ENCODE peak calls at places on chromosomes 12 and 14, in four cellular contexts. Q, P, I and C are unnamed samples.

GRCh38 chr12:117060927-117061300 is 38.3 kb downstream of the TESC start:
- DNase-seq in Q (no peak), I (no peak), P (no peak), C (no peak)

GRCh38 chr12:131087302-131087818 is 133.7 kb downstream of the ADGRD1 start:
- DNase-seq in I (peak; percentile 33), P (no peak), Q (peak; percentile 47), C (peak; percentile 80)

GRCh38 chr12:123908884-123909807 is 63.5 kb downstream of the CCDC92 start:
- DNase-seq in I (no peak), P (no peak), Q (no peak), C (no peak)

GRCh38 chr14:97697772-97698171 is 900.6 kb downstream of the VRK1 start:
- DNase-seq in Q (no peak), I (no peak), P (no peak), C (no peak)

GRCh38 chr12:55966408-55967281 is at the start of gene CDK2:
- DNase-seq in I (peak; percentile 80), Q (peak; percentile 95), P (peak; percentile 92), C (peak; percentile 93)

GRCh38 chr14:31962920-31963319 is 114.2 kb upstream of the ARHGAP5 start:
- DNase-seq in Q (no peak), I (no peak), P (no peak), C (no peak)

GRCh38 chr14:77036484-77037337 is 8.2 kb upstream of the IRF2BPL start:
- DNase-seq in I (no peak), P (no peak), Q (no peak), C (no peak)

GRCh38 chr12:51430196-51430895 is 5.7 kb downstream of the SLC4A8 start:
- DNase-seq in P (no peak), Q (no peak), I (no peak), C (no peak)

GRCh38 chr12:122159879-122160278 is 14.1 kb downstream of the IL31 start:
- DNase-seq in P (no peak), I (no peak), Q (no peak), C (no peak)
- TF ChIP-seq CTCF in P (no peak), I (no peak), Q (no peak), C (no peak)

GRCh38 chr14:96055065-96055752 is 16.0 kb downstream of the C14orf132 start:
- DNase-seq in Q (no peak), I (no peak), P (no peak), C (no peak)

GRCh38 chr14:96058606-96059200 is 19.5 kb downstream of the C14orf132 start:
- DNase-seq in P (no peak), Q (peak; percentile 50), I (no peak), C (no peak)

GRCh38 chr14:96055753-96056508 is 16.8 kb downstream of the C14orf132 start:
- DNase-seq in P (no peak), Q (no peak), I (peak; percentile 66), C (no peak)

GRCh38 chr14:96057738-96058137 is 18.6 kb downstream of the C14orf132 start:
- DNase-seq in I (no peak), Q (no peak), P (no peak), C (no peak)

GRCh38 chr14:96056509-96057422 is 17.6 kb downstream of the C14orf132 start:
- DNase-seq in P (no peak), I (no peak), Q (no peak), C (no peak)
- TF ChIP-seq CTCF in P (no peak), I (no peak), Q (no peak), C (no peak)

GRCh38 chr12:2052861-2053674 is at the start of gene CACNA1C:
- DNase-seq in P (peak; percentile 39), Q (no peak), I (peak; percentile 59), C (peak; percentile 86)
- TF ChIP-seq CTCF in P (no peak), Q (no peak), I (peak; percentile 35), C (no peak)

DNA sequence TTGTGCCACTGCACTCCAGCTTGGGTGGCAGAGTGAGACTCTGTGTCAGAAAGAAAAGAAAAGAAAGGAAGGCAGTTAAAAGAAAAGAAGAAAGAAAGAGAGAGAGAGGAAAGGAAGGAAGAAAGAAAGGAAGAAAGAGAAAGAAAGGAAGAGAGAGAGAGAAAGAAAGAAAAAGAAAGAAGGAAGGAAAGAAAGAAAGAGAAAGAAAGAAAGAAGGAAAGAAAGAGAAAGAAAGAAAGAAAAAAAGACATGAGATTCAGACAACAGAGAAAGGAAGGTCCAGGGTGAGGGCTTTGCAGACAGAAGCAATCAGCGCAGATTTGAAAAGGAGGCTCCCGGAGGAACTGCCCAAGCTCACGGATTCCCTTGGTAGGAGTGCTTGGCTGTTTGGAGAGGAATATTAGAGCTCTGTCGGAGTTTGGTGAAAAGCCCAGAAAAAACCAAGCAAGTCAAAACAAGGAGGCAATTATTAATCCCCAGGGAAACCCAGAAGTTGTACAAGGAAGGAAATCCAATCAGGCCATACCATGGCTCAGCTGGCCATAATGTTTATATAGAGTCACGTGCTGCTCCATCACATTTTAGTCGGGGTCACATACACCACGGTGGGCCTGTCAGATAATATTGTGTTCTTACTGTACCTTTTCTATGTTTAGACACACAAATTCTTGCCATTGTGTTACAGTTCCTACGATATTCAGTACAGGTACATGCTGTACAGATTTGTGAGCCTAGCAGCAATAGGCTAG is 11.7 kb upstream of the CCDC85C start:
- DNase-seq in I (no peak), Q (no peak), P (no peak), C (no peak)
- TF ChIP-seq CTCF in I (no peak), Q (no peak), P (no peak), C (no peak)

DNA sequence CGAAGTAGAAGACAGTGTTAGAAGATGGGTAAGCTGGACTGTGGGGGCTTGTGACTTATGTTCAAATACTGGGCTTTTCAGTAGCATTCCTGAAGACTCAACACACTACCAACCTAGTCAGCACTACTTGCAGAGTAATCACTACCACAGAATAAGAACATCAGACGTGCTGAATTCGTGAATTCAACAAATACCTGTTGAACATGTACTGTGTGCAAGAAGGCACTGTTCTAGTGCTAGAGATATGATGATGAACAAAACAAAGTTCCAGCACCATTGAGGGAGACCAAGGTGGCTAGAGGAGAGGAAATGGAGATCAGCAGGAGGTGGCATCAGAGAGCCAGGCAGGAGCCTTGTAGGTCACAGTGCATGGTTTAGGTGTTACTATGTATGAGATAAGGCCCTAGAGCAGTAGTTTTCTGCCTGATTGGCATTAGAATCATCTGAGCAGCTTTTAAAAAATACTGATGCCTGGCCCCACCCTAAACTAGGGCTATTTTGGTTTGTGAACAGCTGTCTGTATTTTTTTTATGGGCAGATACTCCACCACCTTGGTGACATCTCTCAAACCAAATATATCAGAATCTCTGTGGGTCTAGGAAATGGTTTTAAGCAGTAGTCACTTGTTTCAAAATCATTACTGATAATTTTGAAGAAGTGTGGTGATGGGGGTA is 26.8 kb downstream of the FERMT2 start:
- DNase-seq in I (no peak), P (no peak), Q (no peak), C (no peak)
- TF ChIP-seq CTCF in I (no peak), P (peak; percentile 8), Q (no peak), C (no peak)

DNA sequence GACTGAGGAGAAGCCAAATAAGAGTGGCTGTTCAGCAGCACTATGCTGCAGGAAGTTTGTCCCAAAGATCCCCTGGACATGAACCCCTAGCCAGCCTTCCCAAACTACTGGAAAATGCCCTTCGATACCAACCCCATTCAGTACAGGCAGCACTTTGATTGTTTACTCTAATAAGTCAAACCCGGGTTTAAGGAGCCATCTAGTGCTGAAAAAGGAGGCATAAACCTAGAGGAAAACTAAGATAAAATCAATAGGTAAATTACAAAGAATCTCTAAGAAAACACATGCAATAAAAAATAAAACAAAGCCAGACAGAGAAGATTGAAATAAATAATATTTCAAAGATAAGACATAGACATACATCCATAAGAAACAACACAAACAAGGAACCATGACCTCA is 771.6 kb downstream of the RPS29 start:
- DNase-seq in P (no peak), I (no peak), Q (no peak), C (no peak)
- TF ChIP-seq CTCF in P (no peak), I (no peak), Q (no peak), C (no peak)

GRCh38 chr14:99572173-99572999 is 31.6 kb downstream of the CCDC85C start:
- DNase-seq in I (no peak), P (peak; percentile 78), Q (no peak), C (no peak)

GRCh38 chr14:99573436-99574098 is 30.4 kb downstream of the CCDC85C start:
- DNase-seq in Q (no peak), P (no peak), I (no peak), C (no peak)

GRCh38 chr14:99574099-99574880 is 29.7 kb downstream of the CCDC85C start:
- DNase-seq in Q (no peak), I (no peak), P (peak; percentile 93), C (no peak)

GRCh38 chr14:99571303-99571986 is 32.6 kb downstream of the CCDC85C start:
- DNase-seq in Q (no peak), P (no peak), I (no peak), C (no peak)

DNA sequence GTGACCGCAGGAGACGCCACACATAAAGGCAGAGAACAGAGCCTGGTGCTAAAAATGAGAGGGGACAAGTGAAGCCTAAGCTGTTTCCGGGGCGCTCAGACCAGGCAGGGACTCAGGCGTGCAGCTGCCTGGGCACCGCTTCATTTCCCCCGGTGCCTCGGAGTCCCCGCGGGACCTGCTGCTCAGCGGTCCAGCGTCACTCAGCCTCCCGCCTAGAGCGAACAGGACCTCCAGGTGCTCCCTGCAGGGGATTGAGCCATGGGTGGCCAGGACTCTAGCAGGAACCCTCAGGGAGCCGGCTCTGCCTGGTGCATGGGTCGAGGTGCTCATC is 31.0 kb downstream of the CCDC85C start:
- DNase-seq in Q (no peak), P (no peak), I (no peak), C (no peak)
- TF ChIP-seq CTCF in Q (no peak), P (no peak), I (no peak), C (no peak)

DNA sequence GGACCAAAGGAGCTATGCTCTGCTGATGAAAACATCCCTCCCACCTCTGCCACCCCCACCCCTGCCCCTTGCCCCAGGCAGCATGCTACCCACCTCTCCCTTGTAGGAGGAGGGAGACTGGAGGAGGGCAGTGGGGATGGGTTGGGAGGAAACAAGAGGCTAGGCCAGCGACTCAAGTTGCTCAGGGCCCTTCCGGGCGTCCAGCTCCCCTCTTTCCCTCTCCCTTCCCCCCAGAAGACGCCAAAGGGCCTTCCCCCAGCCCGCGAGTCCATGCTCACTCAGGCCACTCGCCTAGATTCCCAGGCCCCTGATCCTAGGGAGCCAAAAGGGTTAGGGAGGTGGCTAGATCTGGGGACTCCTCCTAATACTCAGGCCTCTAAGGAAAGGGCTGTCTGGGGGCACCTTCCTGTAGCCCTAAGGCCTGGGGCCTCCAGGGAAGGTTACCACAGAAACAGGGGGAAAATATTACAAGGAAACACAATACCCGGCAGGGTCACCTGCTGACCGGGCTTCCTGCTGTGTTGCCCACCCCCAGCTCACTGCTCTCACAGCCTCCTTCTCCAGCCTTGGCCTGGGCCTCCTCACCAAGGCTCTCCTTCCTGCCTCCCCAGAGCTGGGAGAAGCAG is 2.9 kb downstream of the HDAC7 start:
- DNase-seq in I (no peak), Q (no peak), P (no peak), C (no peak)
- TF ChIP-seq CTCF in I (no peak), Q (no peak), P (no peak), C (no peak)